ENCODE peak calls at places on chromosomes 7 and 10, in ten cellular contexts. One of them, this sample, is unnamed.
A peak's percentile ranks its signal among the peaks of the same experiment; 100 is the strongest.

GRCh38 chr7:2641406-2642393 is 9.9 kb downstream of the TTYH3 start:
- DNase-seq in left lung: peak; percentile 92
- DNase-seq in astrocyte of the spinal cord: peak; percentile 98
- DNase-seq in CD8-positive, alpha-beta T cell: no peak
- DNase-seq in mesothelial cell of epicardium: peak; percentile 73
- DNase-seq in astrocyte: peak; percentile 97
- DNase-seq in stomach: peak; percentile 94
- DNase-seq in nephron progenitor cell: peak; percentile 67
- DNase-seq in Peyer's patch: no peak
- DNase-seq in lower lobe of right lung: peak; percentile 91
- DNase-seq in this sample: peak; percentile 65

GRCh38 chr7:130906575-130906974 is 172.6 kb upstream of the KLF14 start:
- DNase-seq in lower lobe of right lung: no peak
- DNase-seq in astrocyte of the spinal cord: no peak
- DNase-seq in astrocyte: no peak
- DNase-seq in Peyer's patch: no peak
- DNase-seq in left lung: no peak
- DNase-seq in CD8-positive, alpha-beta T cell: no peak
- DNase-seq in mesothelial cell of epicardium: no peak
- DNase-seq in nephron progenitor cell: no peak
- DNase-seq in stomach: no peak
- DNase-seq in this sample: no peak

GRCh38 chr10:125060486-125060850 is 99.9 kb downstream of the CTBP2 start:
- DNase-seq in mesothelial cell of epicardium: no peak
- DNase-seq in left lung: no peak
- DNase-seq in Peyer's patch: no peak
- DNase-seq in CD8-positive, alpha-beta T cell: no peak
- DNase-seq in astrocyte of the spinal cord: peak; percentile 77
- DNase-seq in lower lobe of right lung: no peak
- DNase-seq in astrocyte: peak; percentile 84
- DNase-seq in nephron progenitor cell: no peak
- DNase-seq in stomach: no peak
- DNase-seq in this sample: no peak

GRCh38 chr10:33652870-33653269 is 318.4 kb upstream of the NRP1 start:
- DNase-seq in left lung: no peak
- DNase-seq in mesothelial cell of epicardium: no peak
- DNase-seq in astrocyte: no peak
- DNase-seq in Peyer's patch: no peak
- DNase-seq in CD8-positive, alpha-beta T cell: no peak
- DNase-seq in stomach: no peak
- DNase-seq in nephron progenitor cell: no peak
- DNase-seq in lower lobe of right lung: no peak
- DNase-seq in astrocyte of the spinal cord: no peak
- DNase-seq in this sample: no peak

GRCh38 chr10:62183442-62183841 is 85.2 kb downstream of the RTKN2 start:
- DNase-seq in CD8-positive, alpha-beta T cell: peak; percentile 51
- DNase-seq in astrocyte of the spinal cord: no peak
- DNase-seq in lower lobe of right lung: no peak
- DNase-seq in mesothelial cell of epicardium: no peak
- DNase-seq in Peyer's patch: no peak
- DNase-seq in nephron progenitor cell: no peak
- DNase-seq in left lung: no peak
- DNase-seq in stomach: no peak
- DNase-seq in astrocyte: peak; percentile 36
- DNase-seq in this sample: peak; percentile 82

GRCh38 chr7:126605056-126605455 is 647.7 kb downstream of the GRM8 start:
- DNase-seq in left lung: no peak
- DNase-seq in mesothelial cell of epicardium: no peak
- DNase-seq in Peyer's patch: no peak
- DNase-seq in nephron progenitor cell: no peak
- DNase-seq in CD8-positive, alpha-beta T cell: no peak
- DNase-seq in astrocyte of the spinal cord: no peak
- DNase-seq in lower lobe of right lung: no peak
- DNase-seq in stomach: no peak
- DNase-seq in astrocyte: no peak
- DNase-seq in this sample: no peak

GRCh38 chr7:84194484-84195260 is at the start of gene SEMA3A:
- DNase-seq in astrocyte: peak; percentile 92
- DNase-seq in CD8-positive, alpha-beta T cell: peak; percentile 5
- DNase-seq in astrocyte of the spinal cord: peak; percentile 83
- DNase-seq in stomach: no peak
- DNase-seq in mesothelial cell of epicardium: peak; percentile 44
- DNase-seq in left lung: no peak
- DNase-seq in Peyer's patch: no peak
- DNase-seq in nephron progenitor cell: peak; percentile 33
- DNase-seq in lower lobe of right lung: no peak
- DNase-seq in this sample: peak; percentile 58

GRCh38 chr7:15245801-15246200 is 316.0 kb downstream of the AGMO start:
- DNase-seq in mesothelial cell of epicardium: no peak
- DNase-seq in CD8-positive, alpha-beta T cell: no peak
- DNase-seq in lower lobe of right lung: no peak
- DNase-seq in Peyer's patch: no peak
- DNase-seq in stomach: no peak
- DNase-seq in astrocyte: no peak
- DNase-seq in left lung: no peak
- DNase-seq in nephron progenitor cell: no peak
- DNase-seq in astrocyte of the spinal cord: no peak
- DNase-seq in this sample: no peak

GRCh38 chr10:102467971-102468438 is 16.7 kb upstream of the C10orf95 start:
- DNase-seq in Peyer's patch: peak; percentile 67
- DNase-seq in mesothelial cell of epicardium: no peak
- DNase-seq in astrocyte: no peak
- DNase-seq in lower lobe of right lung: peak; percentile 62
- DNase-seq in stomach: peak; percentile 60
- DNase-seq in CD8-positive, alpha-beta T cell: no peak
- DNase-seq in nephron progenitor cell: no peak
- DNase-seq in astrocyte of the spinal cord: no peak
- DNase-seq in left lung: peak; percentile 80
- DNase-seq in this sample: no peak

GRCh38 chr10:63382066-63382465 is 83.7 kb downstream of the JMJD1C start:
- DNase-seq in nephron progenitor cell: no peak
- DNase-seq in lower lobe of right lung: no peak
- DNase-seq in astrocyte: no peak
- DNase-seq in Peyer's patch: no peak
- DNase-seq in mesothelial cell of epicardium: no peak
- DNase-seq in CD8-positive, alpha-beta T cell: no peak
- DNase-seq in left lung: no peak
- DNase-seq in stomach: no peak
- DNase-seq in astrocyte of the spinal cord: no peak
- DNase-seq in this sample: no peak

GRCh38 chr10:116038259-116038658 is 234.7 kb downstream of the GFRA1 start:
- DNase-seq in nephron progenitor cell: no peak
- DNase-seq in astrocyte of the spinal cord: peak; percentile 13
- DNase-seq in mesothelial cell of epicardium: no peak
- DNase-seq in Peyer's patch: no peak
- DNase-seq in stomach: no peak
- DNase-seq in left lung: no peak
- DNase-seq in lower lobe of right lung: no peak
- DNase-seq in CD8-positive, alpha-beta T cell: no peak
- DNase-seq in astrocyte: peak; percentile 34
- DNase-seq in this sample: no peak

GRCh38 chr7:159269745-159270144 is 125.1 kb upstream of the VIPR2 start:
- DNase-seq in astrocyte: no peak
- DNase-seq in nephron progenitor cell: no peak
- DNase-seq in left lung: no peak
- DNase-seq in stomach: no peak
- DNase-seq in CD8-positive, alpha-beta T cell: no peak
- DNase-seq in lower lobe of right lung: no peak
- DNase-seq in astrocyte of the spinal cord: no peak
- DNase-seq in mesothelial cell of epicardium: no peak
- DNase-seq in Peyer's patch: no peak
- DNase-seq in this sample: no peak

GRCh38 chr10:96560970-96561887 is 25.6 kb downstream of the TM9SF3 start:
- DNase-seq in nephron progenitor cell: no peak
- DNase-seq in mesothelial cell of epicardium: no peak
- DNase-seq in stomach: no peak
- DNase-seq in astrocyte of the spinal cord: no peak
- DNase-seq in left lung: no peak
- DNase-seq in lower lobe of right lung: no peak
- DNase-seq in Peyer's patch: no peak
- DNase-seq in CD8-positive, alpha-beta T cell: no peak
- DNase-seq in astrocyte: no peak
- DNase-seq in this sample: no peak

GRCh38 chr10:62083868-62084267 is 182.4 kb downstream of the ARID5B start:
- DNase-seq in Peyer's patch: no peak
- DNase-seq in astrocyte of the spinal cord: peak; percentile 80
- DNase-seq in left lung: no peak
- DNase-seq in stomach: peak; percentile 71
- DNase-seq in astrocyte: peak; percentile 66
- DNase-seq in CD8-positive, alpha-beta T cell: no peak
- DNase-seq in lower lobe of right lung: no peak
- DNase-seq in mesothelial cell of epicardium: peak; percentile 67
- DNase-seq in nephron progenitor cell: no peak
- DNase-seq in this sample: no peak

GRCh38 chr7:78090616-78091015 is 292.0 kb downstream of the PHTF2 start:
- DNase-seq in astrocyte of the spinal cord: no peak
- DNase-seq in astrocyte: no peak
- DNase-seq in mesothelial cell of epicardium: no peak
- DNase-seq in left lung: no peak
- DNase-seq in nephron progenitor cell: no peak
- DNase-seq in Peyer's patch: no peak
- DNase-seq in CD8-positive, alpha-beta T cell: no peak
- DNase-seq in lower lobe of right lung: no peak
- DNase-seq in stomach: no peak
- DNase-seq in this sample: no peak

GRCh38 chr10:51063659-51064535 is 10.4 kb upstream of the PRKG1 start:
- DNase-seq in lower lobe of right lung: no peak
- DNase-seq in nephron progenitor cell: no peak
- DNase-seq in CD8-positive, alpha-beta T cell: no peak
- DNase-seq in astrocyte of the spinal cord: peak; percentile 60
- DNase-seq in stomach: no peak
- DNase-seq in astrocyte: peak; percentile 27
- DNase-seq in mesothelial cell of epicardium: no peak
- DNase-seq in Peyer's patch: no peak
- DNase-seq in left lung: no peak
- DNase-seq in this sample: peak; percentile 11
- TF ChIP-seq CTCF in lower lobe of right lung: peak; percentile 50
- TF ChIP-seq CTCF in nephron progenitor cell: peak; percentile 64
- TF ChIP-seq CTCF in CD8-positive, alpha-beta T cell: no peak
- TF ChIP-seq CTCF in astrocyte of the spinal cord: peak; percentile 54
- TF ChIP-seq CTCF in stomach: no peak
- TF ChIP-seq CTCF in astrocyte: peak; percentile 63
- TF ChIP-seq CTCF in mesothelial cell of epicardium: peak; percentile 64
- TF ChIP-seq CTCF in Peyer's patch: peak; percentile 70
- TF ChIP-seq CTCF in left lung: peak; percentile 47
- TF ChIP-seq CTCF in this sample: peak; percentile 7

DNA sequence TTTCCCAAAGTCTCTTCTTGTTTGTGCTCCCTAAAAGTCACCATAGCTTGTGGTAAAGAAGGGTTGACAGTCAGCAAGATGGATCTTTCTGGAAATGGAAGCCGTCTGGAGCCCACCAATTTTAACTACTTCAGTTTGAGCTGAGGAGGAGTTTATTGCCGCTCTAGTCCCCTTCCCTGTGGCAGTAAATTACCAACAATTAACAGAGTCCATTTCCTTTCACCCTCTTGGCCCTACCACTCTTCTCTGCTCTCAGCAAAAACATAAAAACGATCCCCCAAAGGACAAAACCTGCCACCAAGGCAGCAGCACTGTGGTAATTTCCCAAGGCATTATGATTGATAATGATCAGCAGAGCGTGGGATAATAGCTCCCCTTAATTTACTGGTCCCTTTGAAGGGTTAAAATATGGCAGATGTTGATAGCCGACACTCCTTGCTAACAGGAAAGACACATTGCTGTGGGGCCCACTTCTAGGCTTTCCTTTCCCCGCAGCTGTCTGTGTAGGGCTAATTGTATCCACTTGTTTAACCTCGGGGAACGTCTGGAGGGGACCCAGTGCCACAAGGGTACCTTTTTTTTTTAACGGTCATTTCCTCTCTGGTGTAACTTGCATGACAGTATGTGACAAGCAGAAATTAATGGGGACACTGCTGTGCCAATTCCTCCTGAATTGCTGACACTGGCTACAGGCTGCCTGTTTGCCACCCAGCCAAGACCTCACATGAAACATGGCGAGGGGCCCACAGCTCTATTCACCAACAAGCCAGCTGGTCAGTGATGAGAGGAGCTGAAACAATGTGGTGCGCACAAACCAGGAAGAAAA is 81.4 kb downstream of the CDK6 start:
- DNase-seq in Peyer's patch: no peak
- DNase-seq in lower lobe of right lung: no peak
- DNase-seq in left lung: no peak
- DNase-seq in astrocyte of the spinal cord: peak; percentile 49
- DNase-seq in astrocyte: no peak
- DNase-seq in nephron progenitor cell: peak; percentile 37
- DNase-seq in stomach: no peak
- DNase-seq in mesothelial cell of epicardium: no peak
- DNase-seq in CD8-positive, alpha-beta T cell: no peak
- DNase-seq in this sample: no peak
- TF ChIP-seq CTCF in Peyer's patch: no peak
- TF ChIP-seq CTCF in lower lobe of right lung: no peak
- TF ChIP-seq CTCF in left lung: no peak
- TF ChIP-seq CTCF in astrocyte of the spinal cord: no peak
- TF ChIP-seq CTCF in astrocyte: no peak
- TF ChIP-seq CTCF in nephron progenitor cell: no peak
- TF ChIP-seq CTCF in stomach: no peak
- TF ChIP-seq CTCF in mesothelial cell of epicardium: no peak
- TF ChIP-seq CTCF in CD8-positive, alpha-beta T cell: no peak
- TF ChIP-seq CTCF in this sample: no peak

DNA sequence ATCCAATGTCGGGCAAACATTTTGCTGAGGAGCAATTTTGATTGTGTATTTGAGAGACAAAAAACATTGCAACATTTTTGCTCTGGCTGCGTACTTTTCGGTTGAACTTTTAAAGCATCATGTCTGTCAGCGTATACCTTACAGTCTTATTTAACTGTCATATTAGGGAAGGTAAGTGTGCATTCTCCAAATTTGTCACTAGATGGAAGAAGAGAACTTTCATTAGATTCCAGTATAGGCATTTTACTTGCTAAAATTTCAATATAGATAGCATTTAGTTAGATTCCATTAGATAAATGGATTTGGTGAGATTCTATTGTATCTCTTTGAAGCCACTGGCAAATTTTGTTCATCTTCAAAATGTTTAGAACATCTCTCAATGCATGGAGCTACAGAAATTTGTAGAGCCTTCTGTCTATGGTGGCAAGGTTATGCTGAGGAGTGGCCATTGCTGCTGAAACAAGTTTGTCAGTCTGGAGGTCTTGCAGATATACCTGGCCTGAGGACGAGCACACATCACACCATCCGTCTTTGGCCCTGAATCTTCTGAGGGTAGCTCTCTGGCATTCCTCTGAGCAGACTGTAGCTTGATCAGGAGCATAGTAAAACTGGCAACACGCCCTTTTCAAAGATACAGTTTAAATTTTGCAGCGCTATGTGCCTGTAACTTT is 437.5 kb upstream of the MBL2 start:
- DNase-seq in CD8-positive, alpha-beta T cell: no peak
- DNase-seq in astrocyte: peak; percentile 0
- DNase-seq in nephron progenitor cell: no peak
- DNase-seq in astrocyte of the spinal cord: peak; percentile 19
- DNase-seq in mesothelial cell of epicardium: no peak
- DNase-seq in Peyer's patch: no peak
- DNase-seq in left lung: no peak
- DNase-seq in lower lobe of right lung: no peak
- DNase-seq in stomach: no peak
- DNase-seq in this sample: peak; percentile 9
- TF ChIP-seq CTCF in CD8-positive, alpha-beta T cell: no peak
- TF ChIP-seq CTCF in astrocyte: peak; percentile 54
- TF ChIP-seq CTCF in nephron progenitor cell: peak; percentile 56
- TF ChIP-seq CTCF in astrocyte of the spinal cord: peak; percentile 31
- TF ChIP-seq CTCF in mesothelial cell of epicardium: peak; percentile 53
- TF ChIP-seq CTCF in Peyer's patch: peak; percentile 16
- TF ChIP-seq CTCF in left lung: no peak
- TF ChIP-seq CTCF in lower lobe of right lung: peak; percentile 11
- TF ChIP-seq CTCF in stomach: no peak
- TF ChIP-seq CTCF in this sample: no peak

GRCh38 chr7:30315589-30315988 is 31.2 kb downstream of the ZNRF2 start:
- DNase-seq in astrocyte: no peak
- DNase-seq in mesothelial cell of epicardium: no peak
- DNase-seq in CD8-positive, alpha-beta T cell: no peak
- DNase-seq in Peyer's patch: no peak
- DNase-seq in left lung: no peak
- DNase-seq in lower lobe of right lung: no peak
- DNase-seq in nephron progenitor cell: no peak
- DNase-seq in astrocyte of the spinal cord: no peak
- DNase-seq in stomach: no peak
- DNase-seq in this sample: no peak
- TF ChIP-seq CTCF in astrocyte: no peak
- TF ChIP-seq CTCF in mesothelial cell of epicardium: no peak
- TF ChIP-seq CTCF in CD8-positive, alpha-beta T cell: no peak
- TF ChIP-seq CTCF in Peyer's patch: no peak
- TF ChIP-seq CTCF in left lung: no peak
- TF ChIP-seq CTCF in lower lobe of right lung: no peak
- TF ChIP-seq CTCF in nephron progenitor cell: no peak
- TF ChIP-seq CTCF in astrocyte of the spinal cord: no peak
- TF ChIP-seq CTCF in stomach: no peak
- TF ChIP-seq CTCF in this sample: no peak

This sample was measured in GM12865.